ENCODE peak calls at places on chromosomes 6 and 20, in four cellular contexts. X, U, C and Q are unnamed samples.

GRCh38 chr6:6872924-6873344 is 234.8 kb upstream of the RREB1 start:
- DNase-seq in C (no peak), U (no peak), X (no peak), Q (no peak)

GRCh38 chr20:45090481-45090880 is 10.4 kb downstream of the KCNS1 start:
- DNase-seq in X (peak), C (no peak), U (no peak), Q (no peak)

GRCh38 chr6:11918021-11918738 is 93.9 kb upstream of the HIVEP1 start:
- DNase-seq in U (no peak), X (peak), C (no peak), Q (peak)

GRCh38 chr6:67887747-67888545 is 747.1 kb upstream of the ADGRB3 start:
- DNase-seq in U (no peak), X (no peak), C (no peak), Q (no peak)

GRCh38 chr6:138115877-138116660 is 8.8 kb upstream of the PERP start:
- DNase-seq in U (peak), C (no peak), X (no peak), Q (no peak)

GRCh38 chr6:135038335-135038734 is 16.3 kb downstream of the HBS1L start:
- DNase-seq in X (no peak), U (no peak), C (no peak), Q (no peak)

GRCh38 chr6:42762338-42762929 is 16.5 kb upstream of the TBCC start:
- DNase-seq in X (no peak), U (no peak), C (no peak), Q (no peak)

GRCh38 chr6:132264101-132264500 is 137.2 kb downstream of the MOXD1 start:
- DNase-seq in C (no peak), U (no peak), X (no peak), Q (no peak)

GRCh38 chr6:113659762-113660404 is 197.3 kb upstream of the MARCKS start:
- DNase-seq in U (no peak), X (no peak), C (no peak), Q (no peak)

GRCh38 chr6:36800223-36801095 is 38.8 kb downstream of the CPNE5 start:
- DNase-seq in C (no peak), X (no peak), U (no peak), Q (no peak)

GRCh38 chr20:258963-259362 is 1.4 kb downstream of the DEFB132 start:
- DNase-seq in U (no peak), X (no peak), C (no peak), Q (no peak)

GRCh38 chr6:87705070-87705691 is 3.1 kb upstream of the AKIRIN2 start:
- DNase-seq in C (no peak), X (no peak), U (no peak), Q (no peak)

GRCh38 chr20:24148372-24148771 is 159.8 kb upstream of the GGTLC1 start:
- DNase-seq in U (no peak), X (no peak), C (no peak), Q (no peak)

GRCh38 chr6:63899550-63899949 is 263.9 kb downstream of the PHF3 start:
- DNase-seq in U (no peak), C (no peak), X (no peak), Q (no peak)

GRCh38 chr20:41509801-41510200 is 108.4 kb downstream of the CHD6 start:
- DNase-seq in C (no peak), X (no peak), U (peak), Q (peak)

GRCh38 chr6:169097336-169098052 is 156.2 kb downstream of the THBS2 start:
- DNase-seq in C (no peak), X (peak), U (no peak), Q (no peak)

GRCh38 chr6:64520050-64520449 is 884.4 kb downstream of the PHF3 start:
- DNase-seq in U (no peak), X (peak), C (no peak), Q (no peak)

GRCh38 chr20:33914871-33915270 is 78.8 kb upstream of the RALY start:
- DNase-seq in U (no peak), X (no peak), C (no peak), Q (no peak)

GRCh38 chr6:36677059-36677749 is 1.3 kb upstream of the CDKN1A start:
- DNase-seq in C (no peak), U (no peak), X (no peak), Q (no peak)

GRCh38 chr6:119350202-119351004 is 842 bp upstream of the MAN1A1 start:
- DNase-seq in U (peak), X (peak), C (no peak), Q (no peak)

GRCh38 chr6:624979-625378 is 31.9 kb downstream of the HUS1B start:
- DNase-seq in X (no peak), C (no peak), U (no peak), Q (no peak)

GRCh38 chr20:57175397-57176010 is 90.9 kb downstream of the BMP7 start:
- DNase-seq in U (no peak), C (no peak), X (no peak), Q (peak)

GRCh38 chr6:51511081-51511480 is 576.3 kb downstream of the PKHD1 start:
- DNase-seq in X (no peak), C (no peak), U (no peak), Q (no peak)

GRCh38 chr20:50296450-50297375 is 106.1 kb downstream of the CEBPB start:
- DNase-seq in U (no peak), X (no peak), C (no peak), Q (no peak)

GRCh38 chr6:7974553-7974931 is 64.0 kb upstream of the TXNDC5 start:
- DNase-seq in X (no peak), U (no peak), C (no peak), Q (no peak)
- H3K4me3 ChIP-seq in X (no peak), U (no peak), C (no peak), Q (no peak)

GRCh38 chr20:32474967-32475819 is 109.9 kb downstream of the NOL4L start:
- DNase-seq in X (peak), U (peak), C (no peak), Q (peak)
- TF ChIP-seq CTCF in X (peak), U (no peak), C (no peak), Q (no peak)

GRCh38 chr20:51531712-51532456 is 10.6 kb downstream of the NFATC2 start:
- DNase-seq in X (no peak), U (no peak), C (no peak), Q (no peak)
- H3K4me3 ChIP-seq in X (no peak), U (no peak), C (no peak), Q (no peak)

DNA sequence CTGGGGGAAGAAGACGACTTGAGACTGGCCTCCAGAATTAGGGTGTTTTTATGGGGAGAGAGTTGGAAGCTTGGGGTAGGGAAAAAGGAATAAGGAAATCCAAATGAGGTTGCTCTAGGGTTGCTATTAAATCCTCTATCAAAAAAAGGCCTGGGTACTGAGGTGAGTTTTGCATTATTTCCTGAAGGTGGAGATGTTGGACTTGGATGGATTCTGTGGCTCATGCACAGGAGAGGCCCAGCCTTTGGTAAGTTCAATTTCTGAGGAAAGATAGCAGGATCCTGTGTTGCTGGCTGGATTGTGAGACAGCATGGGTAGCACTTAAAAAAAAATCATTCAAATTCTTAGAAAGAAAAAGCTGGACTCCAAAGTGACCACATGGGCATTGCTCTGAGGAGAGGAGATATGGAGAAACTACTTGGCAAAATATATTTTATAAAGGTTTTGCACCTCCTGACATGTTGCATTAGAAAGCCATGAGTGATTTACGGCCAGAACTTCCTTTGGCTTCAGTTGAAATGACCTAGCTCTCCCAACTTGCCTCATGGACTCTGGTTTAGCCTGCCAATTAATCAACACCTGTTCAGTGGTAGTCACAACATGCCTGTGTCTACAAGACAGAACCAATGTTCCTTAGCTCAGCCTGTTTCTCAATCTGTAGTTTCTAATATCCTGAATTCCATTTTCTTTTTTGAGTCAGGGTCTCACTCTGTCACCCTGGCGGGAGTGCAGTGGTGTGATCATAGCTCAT is 152.1 kb upstream of the RALGAPA2 start:
- DNase-seq in X (no peak), U (no peak), C (no peak), Q (no peak)
- TF ChIP-seq CTCF in X (no peak), U (peak), C (no peak), Q (no peak)

GRCh38 chr6:156658596-156659316 is 118.4 kb upstream of the ARID1B start:
- DNase-seq in U (no peak), C (no peak), X (no peak), Q (no peak)
- H3K4me3 ChIP-seq in U (no peak), C (no peak), X (no peak), Q (no peak)